ENCODE peak calls at places on chromosomes 6 and 20, in seven cellular contexts. Y, K, I, B, J, W and M are unnamed samples.

GRCh38 chr6:25447570-25447929 is 168.4 kb downstream of the CARMIL1 start:
- DNase-seq in Y (no peak), K (no peak), I (peak), B (no peak), J (no peak), W (no peak), M (no peak)

GRCh38 chr20:3658708-3659491 is 4.3 kb downstream of the GFRA4 start:
- DNase-seq in Y (peak), K (no peak), I (peak), B (no peak), J (no peak), W (no peak), M (peak)

GRCh38 chr6:30990422-30991086 is 7.0 kb downstream of the MUC21 start:
- DNase-seq in Y (no peak), K (no peak), I (peak), B (no peak), J (no peak), W (no peak), M (no peak)

GRCh38 chr6:82963527-82963926 is 102.1 kb downstream of the UBE3D start:
- DNase-seq in Y (no peak), K (no peak), I (no peak), B (no peak), J (no peak), W (no peak), M (no peak)

GRCh38 chr6:93721386-93722048 is 302.2 kb upstream of the EPHA7 start:
- DNase-seq in Y (peak), K (no peak), I (peak), B (no peak), J (no peak), W (peak), M (no peak)

GRCh38 chr6:53894086-53894485 is 99.3 kb downstream of the LRRC1 start:
- DNase-seq in Y (peak), K (no peak), I (peak), B (no peak), J (no peak), W (no peak), M (peak)

GRCh38 chr6:57262491-57262890 is 40.4 kb upstream of the RAB23 start:
- DNase-seq in Y (no peak), K (no peak), I (no peak), B (no peak), J (peak), W (no peak), M (no peak)

GRCh38 chr6:31940256-31940664 is 5.6 kb upstream of the CFB start:
- DNase-seq in Y (peak), K (no peak), I (no peak), B (no peak), J (no peak), W (no peak), M (no peak)

GRCh38 chr6:140061422-140062041 is 687.1 kb upstream of the CITED2 start:
- DNase-seq in Y (no peak), K (no peak), I (no peak), B (no peak), J (no peak), W (no peak), M (no peak)

GRCh38 chr20:41335591-41335990 is 5.0 kb upstream of the LPIN3 start:
- DNase-seq in Y (no peak), K (no peak), I (no peak), B (no peak), J (no peak), W (no peak), M (no peak)

GRCh38 chr6:168648240-168648639 is 207.3 kb downstream of the SMOC2 start:
- DNase-seq in Y (no peak), K (no peak), I (no peak), B (no peak), J (peak), W (no peak), M (no peak)

GRCh38 chr6:157194643-157195042 is 128.7 kb downstream of the TMEM242 start:
- DNase-seq in Y (peak), K (no peak), I (no peak), B (no peak), J (no peak), W (no peak), M (no peak)

GRCh38 chr6:157596886-157597285 is 215.9 kb downstream of the ZDHHC14 start:
- DNase-seq in Y (no peak), K (no peak), I (no peak), B (no peak), J (no peak), W (no peak), M (no peak)

GRCh38 chr20:43456809-43457639 is 672 bp upstream of the SRSF6 start:
- DNase-seq in Y (peak), K (peak), I (peak), B (peak), J (peak), W (peak), M (peak)

GRCh38 chr6:2127484-2127911 is 117.9 kb downstream of the GMDS start:
- DNase-seq in Y (peak), K (no peak), I (peak), B (no peak), J (no peak), W (no peak), M (no peak)

GRCh38 chr20:37897008-37897548 is 5.8 kb upstream of the VSTM2L start:
- DNase-seq in Y (peak), K (no peak), I (peak), B (no peak), J (no peak), W (peak), M (no peak)

GRCh38 chr6:42281570-42281969 is 63.9 kb upstream of the MRPS10 start:
- DNase-seq in Y (no peak), K (peak), I (no peak), B (no peak), J (no peak), W (no peak), M (no peak)

DNA sequence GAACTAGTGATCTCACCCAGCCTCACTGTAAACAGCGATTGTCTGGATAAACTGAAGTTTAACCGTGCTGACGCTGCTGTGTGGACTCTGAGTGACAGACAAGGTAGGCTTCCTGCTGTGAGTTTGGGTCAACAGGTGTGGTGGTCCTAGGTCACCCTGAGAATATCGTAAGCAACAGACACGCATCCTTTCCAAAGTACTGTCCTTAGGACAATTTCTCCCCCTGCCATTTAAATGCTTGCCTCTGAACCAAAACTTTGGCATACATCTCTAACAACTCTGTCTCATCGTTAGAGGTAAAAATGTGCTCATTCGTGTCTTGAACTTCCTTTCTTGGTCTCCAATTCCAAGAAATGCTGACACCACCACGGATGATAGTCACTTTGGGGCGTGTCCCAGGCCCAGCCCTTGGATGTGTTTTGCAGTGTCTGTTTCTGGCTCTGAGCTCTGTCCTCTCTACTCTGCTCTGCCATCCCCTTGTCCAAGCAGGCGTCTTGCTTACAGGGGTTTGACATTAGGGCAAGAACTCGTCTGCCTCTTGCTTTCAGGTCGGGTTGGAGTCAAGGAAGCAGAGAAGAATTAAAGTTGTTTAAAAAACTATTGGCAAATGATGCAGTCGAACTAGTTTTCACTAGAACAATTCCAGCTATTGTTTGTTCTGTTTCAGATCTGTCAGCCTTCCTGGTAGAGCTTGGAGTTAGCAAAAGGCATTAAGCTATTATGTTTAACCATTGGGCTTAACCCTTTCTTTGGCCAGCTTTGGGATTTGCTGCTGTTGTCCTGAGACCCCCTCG is 95.6 kb downstream of the EYA2 start:
- DNase-seq in Y (no peak), K (no peak), I (no peak), B (no peak), J (no peak), W (peak), M (no peak)
- H3K4me3 ChIP-seq in Y (no peak), K (no peak), I (no peak), B (no peak), J (no peak), W (peak), M (no peak)

GRCh38 chr20:23452776-23453175 is at the start of gene CST11:
- DNase-seq in Y (no peak), K (no peak), I (no peak), B (no peak), J (no peak), W (no peak), M (no peak)

GRCh38 chr20:23455641-23456040 is 3.0 kb upstream of the CST11 start:
- DNase-seq in Y (no peak), K (no peak), I (no peak), B (no peak), J (no peak), W (no peak), M (no peak)

GRCh38 chr20:23454816-23455215 is 2.1 kb upstream of the CST11 start:
- DNase-seq in Y (no peak), K (no peak), I (no peak), B (no peak), J (no peak), W (no peak), M (no peak)

GRCh38 chr20:23451956-23452487 is 654 bp downstream of the CST11 start:
- DNase-seq in Y (no peak), K (no peak), I (no peak), B (no peak), J (no peak), W (no peak), M (no peak)

GRCh38 chr20:23453944-23454543 is 1.4 kb upstream of the CST11 start:
- DNase-seq in Y (no peak), K (no peak), I (no peak), B (no peak), J (no peak), W (no peak), M (no peak)
- H3K4me3 ChIP-seq in Y (no peak), K (no peak), I (no peak), B (no peak), J (no peak), W (no peak), M (no peak)

GRCh38 chr6:148332088-148332487 is 10.6 kb upstream of the SASH1 start:
- DNase-seq in Y (no peak), K (no peak), I (no peak), B (no peak), J (no peak), W (no peak), M (no peak)

GRCh38 chr6:148329568-148330299 is 12.9 kb upstream of the SASH1 start:
- DNase-seq in Y (peak), K (no peak), I (no peak), B (no peak), J (no peak), W (no peak), M (no peak)

GRCh38 chr6:148325316-148326068 is 17.1 kb upstream of the SASH1 start:
- DNase-seq in Y (no peak), K (no peak), I (no peak), B (no peak), J (no peak), W (no peak), M (no peak)

GRCh38 chr6:148324297-148325007 is 18.2 kb upstream of the SASH1 start:
- DNase-seq in Y (peak), K (no peak), I (no peak), B (no peak), J (no peak), W (no peak), M (no peak)

GRCh38 chr6:148328876-148329567 is 13.6 kb upstream of the SASH1 start:
- DNase-seq in Y (no peak), K (no peak), I (no peak), B (no peak), J (no peak), W (no peak), M (no peak)
- H3K4me3 ChIP-seq in Y (no peak), K (no peak), I (no peak), B (no peak), J (no peak), W (no peak), M (no peak)

GRCh38 chr6:167094820-167095637 is 27.9 kb upstream of the CCR6 start:
- DNase-seq in Y (no peak), K (peak), I (peak), B (no peak), J (no peak), W (no peak), M (peak)

GRCh38 chr6:167092672-167093339 is 30.1 kb upstream of the CCR6 start:
- DNase-seq in Y (no peak), K (no peak), I (peak), B (no peak), J (no peak), W (no peak), M (no peak)

GRCh38 chr6:167094436-167094819 is 28.5 kb upstream of the CCR6 start:
- DNase-seq in Y (peak), K (no peak), I (no peak), B (no peak), J (no peak), W (peak), M (no peak)

GRCh38 chr6:167093406-167093921 is 29.4 kb upstream of the CCR6 start:
- DNase-seq in Y (no peak), K (no peak), I (peak), B (no peak), J (no peak), W (no peak), M (no peak)

DNA sequence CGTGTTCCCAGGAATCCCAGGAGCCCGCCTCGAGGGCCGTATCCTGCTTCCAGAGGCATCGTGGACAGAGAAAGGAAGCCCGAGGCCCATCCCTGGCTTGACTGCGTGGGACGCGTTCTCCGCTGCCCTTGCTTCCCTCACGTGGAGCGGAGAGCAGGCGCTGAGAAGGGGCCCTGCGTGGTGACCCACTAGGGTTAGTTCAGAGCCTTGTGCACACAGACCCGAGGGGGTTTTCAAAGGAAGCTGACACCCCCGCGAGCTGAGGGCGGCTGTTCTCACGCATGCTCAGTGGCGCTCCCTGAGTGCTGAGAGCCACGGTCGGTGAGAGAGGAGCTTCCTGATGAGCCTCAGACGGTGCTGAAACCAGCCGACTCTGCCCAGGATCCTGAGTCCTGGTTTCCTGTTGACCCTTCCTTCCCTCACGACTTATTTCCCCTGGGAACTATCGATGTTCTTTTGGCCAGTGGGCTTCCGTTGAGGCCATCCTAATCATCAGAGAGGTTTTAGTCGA is 28.9 kb upstream of the CCR6 start:
- DNase-seq in Y (no peak), K (peak), I (peak), B (no peak), J (no peak), W (no peak), M (peak)
- H3K4me3 ChIP-seq in Y (no peak), K (peak), I (peak), B (no peak), J (peak), W (no peak), M (peak)

DNA sequence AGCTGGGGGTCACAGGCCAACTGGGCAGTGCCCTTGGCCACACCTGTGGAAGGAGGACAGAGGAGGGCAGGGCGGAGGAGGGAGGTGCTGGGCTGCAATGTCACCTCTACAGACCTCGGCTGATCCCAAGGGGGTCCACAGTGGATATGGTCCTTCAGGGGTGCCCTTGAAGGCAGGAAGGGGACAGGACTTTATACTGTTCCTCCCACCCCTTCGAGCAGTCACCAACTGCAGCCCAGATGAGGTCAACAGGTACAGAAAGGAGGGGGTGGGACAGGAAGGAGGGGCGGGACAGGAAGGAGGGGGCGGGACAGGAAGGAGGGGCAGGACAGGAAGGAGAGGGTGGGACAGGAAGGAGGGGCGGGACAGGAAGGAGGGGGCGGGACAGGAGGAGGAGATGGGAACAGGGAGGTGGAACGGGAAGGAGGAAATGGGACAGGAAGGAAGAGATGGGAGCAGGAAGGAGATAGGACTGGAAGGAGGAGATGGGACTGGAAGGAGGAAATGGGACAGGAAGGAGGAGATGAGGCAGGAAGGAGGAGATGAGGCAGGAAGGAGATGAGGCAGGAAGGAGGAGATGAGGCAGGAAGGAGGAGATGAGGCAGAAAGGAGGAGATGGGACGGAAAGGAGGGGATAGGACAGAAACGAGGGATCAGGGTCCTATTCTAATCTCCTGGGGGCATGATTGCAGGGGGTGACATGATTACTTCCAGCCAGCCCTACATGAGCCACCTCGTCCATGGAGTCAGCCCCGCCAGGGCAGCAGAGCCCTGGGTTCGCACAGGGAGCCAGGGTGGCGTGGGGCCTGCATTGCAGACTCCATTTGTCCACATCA is 19.4 kb upstream of the MRGBP start:
- DNase-seq in Y (no peak), K (peak), I (peak), B (no peak), J (peak), W (no peak), M (peak)
- H3K4me3 ChIP-seq in Y (no peak), K (peak), I (no peak), B (no peak), J (no peak), W (no peak), M (no peak)

GRCh38 chr20:47865451-47865850 is 80.2 kb upstream of the SULF2 start:
- DNase-seq in Y (no peak), K (no peak), I (no peak), B (no peak), J (no peak), W (no peak), M (no peak)

GRCh38 chr20:47868744-47869143 is 83.5 kb upstream of the SULF2 start:
- DNase-seq in Y (no peak), K (no peak), I (no peak), B (no peak), J (no peak), W (no peak), M (no peak)

GRCh38 chr20:47865912-47866311 is 80.6 kb upstream of the SULF2 start:
- DNase-seq in Y (no peak), K (no peak), I (no peak), B (no peak), J (no peak), W (no peak), M (no peak)

GRCh38 chr20:47867831-47868230 is 82.5 kb upstream of the SULF2 start:
- DNase-seq in Y (no peak), K (no peak), I (no peak), B (no peak), J (no peak), W (no peak), M (no peak)

DNA sequence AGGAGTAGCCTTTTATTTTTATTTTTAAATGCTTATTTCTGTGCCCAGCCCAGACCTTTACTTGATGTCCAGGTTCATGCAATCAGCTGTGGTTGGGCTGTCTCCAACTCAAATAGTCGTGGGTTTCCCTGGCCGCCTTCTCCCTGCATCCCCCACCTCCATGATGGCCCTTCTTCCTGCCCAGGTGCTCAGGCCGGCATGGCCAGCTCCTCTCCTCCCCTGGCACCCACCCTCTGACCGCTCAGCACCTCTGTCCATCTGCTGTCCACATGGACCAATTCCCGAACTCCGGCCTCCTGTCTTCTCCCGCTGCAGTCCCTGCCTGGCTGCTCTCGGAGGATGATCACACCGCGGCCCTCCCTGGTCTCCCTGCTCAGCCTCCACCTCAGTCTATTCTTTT is 81.2 kb upstream of the SULF2 start:
- DNase-seq in Y (no peak), K (no peak), I (no peak), B (no peak), J (no peak), W (no peak), M (no peak)
- H3K4me3 ChIP-seq in Y (no peak), K (no peak), I (no peak), B (no peak), J (no peak), W (no peak), M (no peak)

GRCh38 chr6:20403766-20404640 is 2.3 kb downstream of the E2F3 start:
- DNase-seq in Y (peak), K (no peak), I (peak), B (no peak), J (peak), W (peak), M (no peak)

GRCh38 chr6:20403080-20403765 is 1.5 kb downstream of the E2F3 start:
- DNase-seq in Y (peak), K (peak), I (peak), B (peak), J (peak), W (peak), M (no peak)

GRCh38 chr6:20401403-20402180 is at the start of gene E2F3:
- DNase-seq in Y (peak), K (peak), I (peak), B (peak), J (peak), W (peak), M (peak)

GRCh38 chr6:20402181-20403079 is 751 bp downstream of the E2F3 start:
- DNase-seq in Y (no peak), K (peak), I (peak), B (peak), J (peak), W (peak), M (no peak)

GRCh38 chr6:20404641-20405032 is 3.0 kb downstream of the E2F3 start:
- DNase-seq in Y (peak), K (peak), I (peak), B (no peak), J (no peak), W (peak), M (peak)
- H3K4me3 ChIP-seq in Y (peak), K (peak), I (peak), B (no peak), J (peak), W (peak), M (peak)

DNA sequence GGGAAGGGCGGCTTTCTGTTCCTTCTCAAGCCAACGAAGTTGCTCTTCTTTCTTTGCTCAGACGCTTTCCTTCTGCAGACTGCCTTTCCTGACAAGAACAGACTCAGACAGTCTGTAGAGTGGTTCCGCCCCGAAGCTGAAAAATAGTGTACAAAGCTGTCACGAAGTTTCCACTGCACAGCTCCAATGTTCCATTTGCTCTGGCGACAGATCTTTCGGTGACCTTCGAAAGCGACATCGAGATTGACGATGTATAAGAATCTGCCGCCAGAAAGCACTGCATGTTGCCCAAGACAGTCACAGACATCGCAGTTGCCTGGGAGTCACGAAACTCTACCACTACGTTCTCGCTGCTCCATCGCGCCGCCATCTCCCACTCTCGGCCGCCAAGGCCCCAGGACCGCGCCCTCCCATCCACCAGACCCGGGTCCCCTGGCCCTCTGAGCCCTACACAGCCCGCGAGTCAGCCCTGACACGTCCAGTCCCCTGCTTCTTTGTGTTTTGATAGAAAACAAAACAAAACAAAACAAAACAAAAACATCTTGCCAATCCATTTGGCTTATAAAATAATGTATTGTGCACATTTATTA is 42.1 kb upstream of the ZNF184 start:
- DNase-seq in Y (no peak), K (no peak), I (no peak), B (no peak), J (no peak), W (no peak), M (no peak)
- H3K4me3 ChIP-seq in Y (no peak), K (no peak), I (no peak), B (no peak), J (no peak), W (peak), M (peak)